ENCODE peak calls at places on chromosomes 2 and 18, in six cellular contexts. One of them, this sample, is unnamed.

GRCh38 chr2:28366496-28367282 is 26.0 kb upstream of the FOSL2 start:
- ATAC-seq in T-cell: peak; percentile 94
- ATAC-seq in naive B cell: peak; percentile 40
- ATAC-seq in activated T-cell treated with anti-CD3 and anti-CD28 coated beads, Interleukin-2, amount 50 U/mL, for 72 hours: peak; percentile 91
- ATAC-seq in foreskin keratinocyte: no peak
- ATAC-seq in central memory CD8-positive, alpha-beta T cell: peak; percentile 97
- ATAC-seq in this sample: peak; percentile 66

GRCh38 chr2:74262681-74263080 is 64.3 kb downstream of the MTHFD2 start:
- ATAC-seq in foreskin keratinocyte: no peak
- ATAC-seq in T-cell: no peak
- ATAC-seq in naive B cell: no peak
- ATAC-seq in activated T-cell treated with anti-CD3 and anti-CD28 coated beads, Interleukin-2, amount 50 U/mL, for 72 hours: no peak
- ATAC-seq in central memory CD8-positive, alpha-beta T cell: no peak
- ATAC-seq in this sample: no peak

GRCh38 chr2:120883607-120884405 is 148.1 kb downstream of the GLI2 start:
- ATAC-seq in naive B cell: no peak
- ATAC-seq in T-cell: no peak
- ATAC-seq in foreskin keratinocyte: no peak
- ATAC-seq in activated T-cell treated with anti-CD3 and anti-CD28 coated beads, Interleukin-2, amount 50 U/mL, for 72 hours: no peak
- ATAC-seq in central memory CD8-positive, alpha-beta T cell: no peak
- ATAC-seq in this sample: no peak

GRCh38 chr18:24199563-24199962 is 60.7 kb downstream of the CABYR start:
- ATAC-seq in activated T-cell treated with anti-CD3 and anti-CD28 coated beads, Interleukin-2, amount 50 U/mL, for 72 hours: no peak
- ATAC-seq in foreskin keratinocyte: no peak
- ATAC-seq in naive B cell: no peak
- ATAC-seq in T-cell: no peak
- ATAC-seq in central memory CD8-positive, alpha-beta T cell: no peak
- ATAC-seq in this sample: peak; percentile 38

GRCh38 chr18:56890632-56891031 is 239.5 kb downstream of the WDR7 start:
- ATAC-seq in activated T-cell treated with anti-CD3 and anti-CD28 coated beads, Interleukin-2, amount 50 U/mL, for 72 hours: no peak
- ATAC-seq in central memory CD8-positive, alpha-beta T cell: no peak
- ATAC-seq in naive B cell: no peak
- ATAC-seq in foreskin keratinocyte: peak; percentile 98
- ATAC-seq in T-cell: no peak
- ATAC-seq in this sample: peak; percentile 99

GRCh38 chr2:176317246-176318065 is 48.2 kb downstream of the MTX2 start:
- ATAC-seq in activated T-cell treated with anti-CD3 and anti-CD28 coated beads, Interleukin-2, amount 50 U/mL, for 72 hours: no peak
- ATAC-seq in foreskin keratinocyte: no peak
- ATAC-seq in T-cell: no peak
- ATAC-seq in naive B cell: no peak
- ATAC-seq in central memory CD8-positive, alpha-beta T cell: no peak
- ATAC-seq in this sample: no peak

GRCh38 chr2:160036736-160037135 is 25.7 kb downstream of the PLA2R1 start:
- ATAC-seq in naive B cell: no peak
- ATAC-seq in activated T-cell treated with anti-CD3 and anti-CD28 coated beads, Interleukin-2, amount 50 U/mL, for 72 hours: no peak
- ATAC-seq in foreskin keratinocyte: no peak
- ATAC-seq in central memory CD8-positive, alpha-beta T cell: no peak
- ATAC-seq in T-cell: no peak
- ATAC-seq in this sample: no peak

GRCh38 chr18:25005602-25006375 is 346.2 kb downstream of the ZNF521 start:
- ATAC-seq in naive B cell: no peak
- ATAC-seq in foreskin keratinocyte: peak; percentile 20
- ATAC-seq in activated T-cell treated with anti-CD3 and anti-CD28 coated beads, Interleukin-2, amount 50 U/mL, for 72 hours: no peak
- ATAC-seq in T-cell: no peak
- ATAC-seq in central memory CD8-positive, alpha-beta T cell: no peak
- ATAC-seq in this sample: peak; percentile 47

GRCh38 chr2:62662548-62662947 is 43.0 kb upstream of the EHBP1 start:
- ATAC-seq in T-cell: no peak
- ATAC-seq in naive B cell: no peak
- ATAC-seq in foreskin keratinocyte: no peak
- ATAC-seq in central memory CD8-positive, alpha-beta T cell: no peak
- ATAC-seq in activated T-cell treated with anti-CD3 and anti-CD28 coated beads, Interleukin-2, amount 50 U/mL, for 72 hours: no peak
- ATAC-seq in this sample: no peak

GRCh38 chr2:146312899-146313298 is 1531.9 kb upstream of the ACVR2A start:
- ATAC-seq in foreskin keratinocyte: no peak
- ATAC-seq in central memory CD8-positive, alpha-beta T cell: no peak
- ATAC-seq in T-cell: no peak
- ATAC-seq in activated T-cell treated with anti-CD3 and anti-CD28 coated beads, Interleukin-2, amount 50 U/mL, for 72 hours: no peak
- ATAC-seq in naive B cell: no peak
- ATAC-seq in this sample: peak; percentile 70

GRCh38 chr2:219433666-219434467 is 776 bp upstream of the SPEG start:
- ATAC-seq in central memory CD8-positive, alpha-beta T cell: no peak
- ATAC-seq in activated T-cell treated with anti-CD3 and anti-CD28 coated beads, Interleukin-2, amount 50 U/mL, for 72 hours: peak; percentile 58
- ATAC-seq in naive B cell: no peak
- ATAC-seq in T-cell: no peak
- ATAC-seq in foreskin keratinocyte: peak; percentile 35
- ATAC-seq in this sample: peak; percentile 46

GRCh38 chr2:208062113-208062512 is 36.8 kb upstream of the PLEKHM3 start:
- ATAC-seq in foreskin keratinocyte: peak; percentile 60
- ATAC-seq in central memory CD8-positive, alpha-beta T cell: no peak
- ATAC-seq in naive B cell: no peak
- ATAC-seq in T-cell: no peak
- ATAC-seq in activated T-cell treated with anti-CD3 and anti-CD28 coated beads, Interleukin-2, amount 50 U/mL, for 72 hours: no peak
- ATAC-seq in this sample: peak; percentile 80

GRCh38 chr2:6986894-6987487 is 69.8 kb downstream of the RNF144A start:
- ATAC-seq in activated T-cell treated with anti-CD3 and anti-CD28 coated beads, Interleukin-2, amount 50 U/mL, for 72 hours: no peak
- ATAC-seq in central memory CD8-positive, alpha-beta T cell: no peak
- ATAC-seq in naive B cell: no peak
- ATAC-seq in foreskin keratinocyte: no peak
- ATAC-seq in T-cell: no peak
- ATAC-seq in this sample: no peak

GRCh38 chr2:179677148-179677688 is 184.2 kb downstream of the ZNF385B start:
- ATAC-seq in foreskin keratinocyte: no peak
- ATAC-seq in activated T-cell treated with anti-CD3 and anti-CD28 coated beads, Interleukin-2, amount 50 U/mL, for 72 hours: no peak
- ATAC-seq in central memory CD8-positive, alpha-beta T cell: no peak
- ATAC-seq in naive B cell: no peak
- ATAC-seq in T-cell: no peak
- ATAC-seq in this sample: peak; percentile 97

GRCh38 chr2:46776687-46777327 is 138.8 kb downstream of the MCFD2 start:
- ATAC-seq in foreskin keratinocyte: no peak
- ATAC-seq in T-cell: no peak
- ATAC-seq in activated T-cell treated with anti-CD3 and anti-CD28 coated beads, Interleukin-2, amount 50 U/mL, for 72 hours: peak; percentile 58
- ATAC-seq in central memory CD8-positive, alpha-beta T cell: no peak
- ATAC-seq in naive B cell: no peak
- ATAC-seq in this sample: peak; percentile 71

GRCh38 chr2:59301466-59302402 is 1060.6 kb upstream of the FANCL start:
- ATAC-seq in naive B cell: peak; percentile 89
- ATAC-seq in central memory CD8-positive, alpha-beta T cell: no peak
- ATAC-seq in foreskin keratinocyte: peak; percentile 97
- ATAC-seq in activated T-cell treated with anti-CD3 and anti-CD28 coated beads, Interleukin-2, amount 50 U/mL, for 72 hours: no peak
- ATAC-seq in T-cell: no peak
- ATAC-seq in this sample: peak; percentile 72

GRCh38 chr2:64391459-64391858 is 62.5 kb upstream of the LGALSL start:
- ATAC-seq in activated T-cell treated with anti-CD3 and anti-CD28 coated beads, Interleukin-2, amount 50 U/mL, for 72 hours: no peak
- ATAC-seq in central memory CD8-positive, alpha-beta T cell: no peak
- ATAC-seq in naive B cell: no peak
- ATAC-seq in foreskin keratinocyte: no peak
- ATAC-seq in T-cell: no peak
- ATAC-seq in this sample: no peak

GRCh38 chr2:154375625-154376020 is 322.9 kb upstream of the KCNJ3 start:
- ATAC-seq in activated T-cell treated with anti-CD3 and anti-CD28 coated beads, Interleukin-2, amount 50 U/mL, for 72 hours: no peak
- ATAC-seq in T-cell: no peak
- ATAC-seq in foreskin keratinocyte: no peak
- ATAC-seq in naive B cell: no peak
- ATAC-seq in central memory CD8-positive, alpha-beta T cell: no peak
- ATAC-seq in this sample: peak; percentile 64

GRCh38 chr18:11246883-11247282 is 97.5 kb upstream of the PIEZO2 start:
- ATAC-seq in activated T-cell treated with anti-CD3 and anti-CD28 coated beads, Interleukin-2, amount 50 U/mL, for 72 hours: no peak
- ATAC-seq in central memory CD8-positive, alpha-beta T cell: no peak
- ATAC-seq in T-cell: no peak
- ATAC-seq in naive B cell: no peak
- ATAC-seq in foreskin keratinocyte: no peak
- ATAC-seq in this sample: no peak

GRCh38 chr2:163207706-163208370 is 369.3 kb upstream of the KCNH7 start:
- ATAC-seq in activated T-cell treated with anti-CD3 and anti-CD28 coated beads, Interleukin-2, amount 50 U/mL, for 72 hours: no peak
- ATAC-seq in T-cell: no peak
- ATAC-seq in foreskin keratinocyte: no peak
- ATAC-seq in naive B cell: no peak
- ATAC-seq in central memory CD8-positive, alpha-beta T cell: no peak
- ATAC-seq in this sample: no peak

GRCh38 chr2:167582619-167583018 is 664.8 kb downstream of the STK39 start:
- ATAC-seq in foreskin keratinocyte: no peak
- ATAC-seq in activated T-cell treated with anti-CD3 and anti-CD28 coated beads, Interleukin-2, amount 50 U/mL, for 72 hours: no peak
- ATAC-seq in naive B cell: no peak
- ATAC-seq in T-cell: no peak
- ATAC-seq in central memory CD8-positive, alpha-beta T cell: no peak
- ATAC-seq in this sample: no peak

GRCh38 chr2:64854773-64855237 is 134.4 kb upstream of the SLC1A4 start:
- ATAC-seq in T-cell: no peak
- ATAC-seq in activated T-cell treated with anti-CD3 and anti-CD28 coated beads, Interleukin-2, amount 50 U/mL, for 72 hours: peak; percentile 36
- ATAC-seq in naive B cell: no peak
- ATAC-seq in central memory CD8-positive, alpha-beta T cell: no peak
- ATAC-seq in foreskin keratinocyte: no peak
- ATAC-seq in this sample: no peak

GRCh38 chr2:209305746-209306196 is 118.1 kb upstream of the MAP2 start:
- ATAC-seq in naive B cell: no peak
- ATAC-seq in activated T-cell treated with anti-CD3 and anti-CD28 coated beads, Interleukin-2, amount 50 U/mL, for 72 hours: no peak
- ATAC-seq in foreskin keratinocyte: peak; percentile 26
- ATAC-seq in central memory CD8-positive, alpha-beta T cell: no peak
- ATAC-seq in T-cell: no peak
- ATAC-seq in this sample: no peak

GRCh38 chr2:233360771-233361176 is 6.5 kb downstream of the DGKD start:
- ATAC-seq in foreskin keratinocyte: no peak
- ATAC-seq in central memory CD8-positive, alpha-beta T cell: no peak
- ATAC-seq in activated T-cell treated with anti-CD3 and anti-CD28 coated beads, Interleukin-2, amount 50 U/mL, for 72 hours: no peak
- ATAC-seq in naive B cell: no peak
- ATAC-seq in T-cell: no peak
- ATAC-seq in this sample: no peak

This sample was measured in SK-N-SH treated with all-trans-retinoic acid at 6 μM for 48 hours.